ENCODE peak calls at places on chromosomes 5 and 9, in nine cellular contexts. G, V, E, T, P, A, M, F and N are unnamed samples.

GRCh38 chr9:38036359-38037084 is 32.5 kb downstream of the SHB start:
- DNase-seq in G (peak; percentile 76), V (no peak), E (no peak), T (peak; percentile 90), P (peak; percentile 79), A (no peak), M (peak; percentile 70), F (no peak), N (peak; percentile 76)

GRCh38 chr5:173736374-173736773 is 119.9 kb upstream of the BOD1 start:
- DNase-seq in G (peak; percentile 37), V (no peak), E (no peak), T (no peak), P (no peak), A (peak; percentile 63), M (no peak), F (no peak), N (no peak)

GRCh38 chr5:15500326-15500958 is 462 bp downstream of the FBXL7 start:
- DNase-seq in G (peak; percentile 76), V (peak; percentile 60), E (peak; percentile 50), T (peak; percentile 93), P (peak; percentile 63), A (no peak), M (peak; percentile 31), F (no peak), N (peak; percentile 29)

GRCh38 chr5:134397196-134397595 is 14.5 kb downstream of the CDKN2AIPNL start:
- DNase-seq in G (no peak), V (no peak), E (no peak), T (no peak), P (no peak), A (no peak), M (no peak), F (no peak), N (no peak)

GRCh38 chr5:75640395-75640794 is 29.1 kb downstream of the ANKDD1B start:
- DNase-seq in G (no peak), V (no peak), E (peak; percentile 49), T (no peak), P (peak; percentile 76), A (no peak), M (peak; percentile 95), F (no peak), N (peak; percentile 64)

GRCh38 chr9:114299286-114300152 is 23.4 kb upstream of the ORM1 start:
- DNase-seq in G (no peak), V (no peak), E (no peak), T (peak; percentile 54), P (no peak), A (no peak), M (no peak), F (no peak), N (no peak)

GRCh38 chr5:129966071-129966470 is 61.8 kb downstream of the CHSY3 start:
- DNase-seq in G (no peak), V (no peak), E (no peak), T (no peak), P (no peak), A (no peak), M (no peak), F (no peak), N (no peak)

GRCh38 chr9:133353548-133353947 is 2.7 kb downstream of the SURF1 start:
- DNase-seq in G (no peak), V (no peak), E (no peak), T (no peak), P (no peak), A (no peak), M (no peak), F (no peak), N (no peak)

GRCh38 chr9:27353405-27354229 is 56.7 kb upstream of the EQTN start:
- DNase-seq in G (no peak), V (peak; percentile 90), E (no peak), T (no peak), P (no peak), A (no peak), M (no peak), F (no peak), N (no peak)

GRCh38 chr5:21654-22233 is 70.2 kb upstream of the PLEKHG4B start:
- DNase-seq in G (peak; percentile 20), V (no peak), E (no peak), T (no peak), P (peak; percentile 17), A (peak; percentile 34), M (no peak), F (no peak), N (no peak)

GRCh38 chr5:147092044-147092443 is 142.8 kb upstream of the STK32A start:
- DNase-seq in G (no peak), V (peak; percentile 43), E (no peak), T (no peak), P (no peak), A (no peak), M (no peak), F (no peak), N (no peak)

GRCh38 chr5:154194348-154195329 is 4.1 kb downstream of the GALNT10 start:
- DNase-seq in G (no peak), V (no peak), E (peak; percentile 52), T (no peak), P (peak; percentile 63), A (peak; percentile 32), M (peak; percentile 84), F (no peak), N (no peak)

GRCh38 chr9:33885948-33886347 is 69.0 kb downstream of the UBE2R2 start:
- DNase-seq in G (no peak), V (no peak), E (no peak), T (no peak), P (no peak), A (no peak), M (no peak), F (no peak), N (no peak)

GRCh38 chr9:18771018-18771417 is 262.0 kb downstream of the SAXO1 start:
- DNase-seq in G (no peak), V (no peak), E (no peak), T (no peak), P (no peak), A (no peak), M (no peak), F (no peak), N (no peak)

GRCh38 chr5:90289837-90290236 is 119.7 kb downstream of the CETN3 start:
- DNase-seq in G (no peak), V (no peak), E (peak; percentile 15), T (no peak), P (peak; percentile 12), A (no peak), M (no peak), F (no peak), N (peak; percentile 7)

GRCh38 chr5:143449772-143450171 is 46.3 kb upstream of the NR3C1 start:
- DNase-seq in G (no peak), V (no peak), E (no peak), T (no peak), P (no peak), A (no peak), M (no peak), F (no peak), N (no peak)

GRCh38 chr5:59773286-59773685 is 120.2 kb downstream of the PDE4D start:
- DNase-seq in G (no peak), V (no peak), E (no peak), T (no peak), P (no peak), A (no peak), M (peak; percentile 41), F (no peak), N (no peak)

GRCh38 chr5:158769702-158770101 is 330.0 kb downstream of the EBF1 start:
- DNase-seq in G (no peak), V (no peak), E (peak; percentile 33), T (no peak), P (peak; percentile 54), A (no peak), M (no peak), F (no peak), N (peak; percentile 65)